ENCODE peak calls at places on chromosome 13, in ten cellular contexts. One of them, this sample, is unnamed.

GRCh38 chr13:58085819-58086218 is 454.3 kb downstream of the PCDH17 start:
- DNase-seq in esophagus muscularis mucosa: no peak
- DNase-seq in neural progenitor cell: no peak
- DNase-seq in heart left ventricle: no peak
- DNase-seq in IMR-90: no peak
- DNase-seq in PC-3: no peak
- DNase-seq in lower lobe of right lung: no peak
- DNase-seq in body of pancreas: no peak
- DNase-seq in endodermal cell: no peak
- DNase-seq in uterus: no peak
- DNase-seq in this sample: no peak

GRCh38 chr13:85405316-85405897 is 393.8 kb downstream of the SLITRK6 start:
- DNase-seq in esophagus muscularis mucosa: no peak
- DNase-seq in neural progenitor cell: no peak
- DNase-seq in heart left ventricle: no peak
- DNase-seq in IMR-90: no peak
- DNase-seq in PC-3: no peak
- DNase-seq in lower lobe of right lung: no peak
- DNase-seq in body of pancreas: no peak
- DNase-seq in endodermal cell: no peak
- DNase-seq in uterus: no peak
- DNase-seq in this sample: no peak

GRCh38 chr13:81116461-81117282 is 775.7 kb upstream of the SPRY2 start:
- DNase-seq in esophagus muscularis mucosa: no peak
- DNase-seq in neural progenitor cell: no peak
- DNase-seq in heart left ventricle: no peak
- DNase-seq in IMR-90: no peak
- DNase-seq in PC-3: no peak
- DNase-seq in lower lobe of right lung: no peak
- DNase-seq in body of pancreas: no peak
- DNase-seq in endodermal cell: no peak
- DNase-seq in uterus: no peak
- DNase-seq in this sample: no peak

GRCh38 chr13:19836472-19836871 is 27.0 kb downstream of the ZMYM5 start:
- DNase-seq in esophagus muscularis mucosa: no peak
- DNase-seq in neural progenitor cell: no peak
- DNase-seq in heart left ventricle: no peak
- DNase-seq in IMR-90: peak; percentile 53
- DNase-seq in PC-3: peak; percentile 5
- DNase-seq in lower lobe of right lung: no peak
- DNase-seq in body of pancreas: no peak
- DNase-seq in endodermal cell: no peak
- DNase-seq in uterus: no peak
- DNase-seq in this sample: no peak

GRCh38 chr13:24203726-24204295 is 43.3 kb downstream of the SPATA13 start:
- DNase-seq in esophagus muscularis mucosa: no peak
- DNase-seq in neural progenitor cell: no peak
- DNase-seq in heart left ventricle: no peak
- DNase-seq in IMR-90: peak; percentile 50
- DNase-seq in PC-3: peak; percentile 7
- DNase-seq in lower lobe of right lung: no peak
- DNase-seq in body of pancreas: no peak
- DNase-seq in endodermal cell: no peak
- DNase-seq in uterus: no peak
- DNase-seq in this sample: no peak

GRCh38 chr13:20389696-20390525 is 135.7 kb downstream of the CRYL1 start:
- DNase-seq in esophagus muscularis mucosa: no peak
- DNase-seq in neural progenitor cell: no peak
- DNase-seq in heart left ventricle: no peak
- DNase-seq in IMR-90: no peak
- DNase-seq in PC-3: no peak
- DNase-seq in lower lobe of right lung: no peak
- DNase-seq in body of pancreas: no peak
- DNase-seq in endodermal cell: peak; percentile 36
- DNase-seq in uterus: no peak
- DNase-seq in this sample: no peak

GRCh38 chr13:73901324-73902068 is 232.7 kb downstream of the KLF12 start:
- DNase-seq in esophagus muscularis mucosa: no peak
- DNase-seq in neural progenitor cell: no peak
- DNase-seq in heart left ventricle: no peak
- DNase-seq in IMR-90: no peak
- DNase-seq in PC-3: no peak
- DNase-seq in lower lobe of right lung: no peak
- DNase-seq in body of pancreas: no peak
- DNase-seq in endodermal cell: no peak
- DNase-seq in uterus: no peak
- DNase-seq in this sample: no peak

GRCh38 chr13:99929866-99930265 is 41.7 kb downstream of the ZIC5 start:
- DNase-seq in esophagus muscularis mucosa: no peak
- DNase-seq in neural progenitor cell: no peak
- DNase-seq in heart left ventricle: no peak
- DNase-seq in IMR-90: no peak
- DNase-seq in PC-3: no peak
- DNase-seq in lower lobe of right lung: no peak
- DNase-seq in body of pancreas: no peak
- DNase-seq in endodermal cell: no peak
- DNase-seq in uterus: no peak
- DNase-seq in this sample: no peak

GRCh38 chr13:98405107-98405571 is 171.8 kb downstream of the STK24 start:
- DNase-seq in esophagus muscularis mucosa: no peak
- DNase-seq in neural progenitor cell: peak; percentile 83
- DNase-seq in heart left ventricle: no peak
- DNase-seq in IMR-90: no peak
- DNase-seq in PC-3: no peak
- DNase-seq in lower lobe of right lung: no peak
- DNase-seq in body of pancreas: peak; percentile 41
- DNase-seq in endodermal cell: peak; percentile 70
- DNase-seq in uterus: no peak
- DNase-seq in this sample: no peak

GRCh38 chr13:90562388-90562787 is 785.1 kb upstream of the MIR17HG start:
- DNase-seq in esophagus muscularis mucosa: no peak
- DNase-seq in neural progenitor cell: no peak
- DNase-seq in heart left ventricle: no peak
- DNase-seq in IMR-90: no peak
- DNase-seq in PC-3: no peak
- DNase-seq in lower lobe of right lung: no peak
- DNase-seq in body of pancreas: no peak
- DNase-seq in endodermal cell: no peak
- DNase-seq in uterus: no peak
- DNase-seq in this sample: no peak

GRCh38 chr13:102773441-102774209 is at the start of gene TEX30:
- DNase-seq in esophagus muscularis mucosa: peak; percentile 92
- DNase-seq in neural progenitor cell: peak; percentile 91
- DNase-seq in heart left ventricle: peak; percentile 94
- DNase-seq in IMR-90: peak; percentile 76
- DNase-seq in PC-3: peak; percentile 84
- DNase-seq in lower lobe of right lung: peak; percentile 90
- DNase-seq in body of pancreas: peak; percentile 82
- DNase-seq in endodermal cell: peak; percentile 93
- DNase-seq in uterus: peak; percentile 84
- DNase-seq in this sample: peak; percentile 90

GRCh38 chr13:73849292-73849691 is 284.9 kb downstream of the KLF12 start:
- DNase-seq in esophagus muscularis mucosa: no peak
- DNase-seq in neural progenitor cell: peak; percentile 64
- DNase-seq in heart left ventricle: no peak
- DNase-seq in IMR-90: peak; percentile 52
- DNase-seq in PC-3: peak; percentile 33
- DNase-seq in lower lobe of right lung: no peak
- DNase-seq in body of pancreas: no peak
- DNase-seq in endodermal cell: peak; percentile 80
- DNase-seq in uterus: no peak
- DNase-seq in this sample: peak; percentile 50

GRCh38 chr13:85316501-85316900 is 482.7 kb downstream of the SLITRK6 start:
- DNase-seq in esophagus muscularis mucosa: no peak
- DNase-seq in neural progenitor cell: no peak
- DNase-seq in heart left ventricle: no peak
- DNase-seq in IMR-90: no peak
- DNase-seq in PC-3: no peak
- DNase-seq in lower lobe of right lung: no peak
- DNase-seq in body of pancreas: no peak
- DNase-seq in endodermal cell: no peak
- DNase-seq in uterus: no peak
- DNase-seq in this sample: no peak

GRCh38 chr13:91368676-91369425 is 21.4 kb downstream of the MIR17HG start:
- DNase-seq in esophagus muscularis mucosa: no peak
- DNase-seq in neural progenitor cell: no peak
- DNase-seq in heart left ventricle: no peak
- DNase-seq in IMR-90: peak; percentile 19
- DNase-seq in PC-3: no peak
- DNase-seq in lower lobe of right lung: no peak
- DNase-seq in body of pancreas: no peak
- DNase-seq in endodermal cell: no peak
- DNase-seq in uterus: no peak
- DNase-seq in this sample: no peak

GRCh38 chr13:39259371-39259770 is 221.1 kb downstream of the NHLRC3 start:
- DNase-seq in esophagus muscularis mucosa: no peak
- DNase-seq in neural progenitor cell: no peak
- DNase-seq in heart left ventricle: no peak
- DNase-seq in IMR-90: no peak
- DNase-seq in PC-3: no peak
- DNase-seq in lower lobe of right lung: no peak
- DNase-seq in body of pancreas: no peak
- DNase-seq in endodermal cell: no peak
- DNase-seq in uterus: no peak
- DNase-seq in this sample: no peak

GRCh38 chr13:49927755-49928154 is 8.4 kb downstream of the SPRYD7 start:
- DNase-seq in esophagus muscularis mucosa: no peak
- DNase-seq in neural progenitor cell: no peak
- DNase-seq in heart left ventricle: no peak
- DNase-seq in IMR-90: peak; percentile 76
- DNase-seq in PC-3: no peak
- DNase-seq in lower lobe of right lung: no peak
- DNase-seq in body of pancreas: no peak
- DNase-seq in endodermal cell: no peak
- DNase-seq in uterus: no peak
- DNase-seq in this sample: no peak

GRCh38 chr13:80475718-80476117 is 134.8 kb upstream of the SPRY2 start:
- DNase-seq in esophagus muscularis mucosa: no peak
- DNase-seq in neural progenitor cell: peak; percentile 23
- DNase-seq in heart left ventricle: no peak
- DNase-seq in IMR-90: no peak
- DNase-seq in PC-3: no peak
- DNase-seq in lower lobe of right lung: no peak
- DNase-seq in body of pancreas: no peak
- DNase-seq in endodermal cell: no peak
- DNase-seq in uterus: no peak
- DNase-seq in this sample: no peak

DNA sequence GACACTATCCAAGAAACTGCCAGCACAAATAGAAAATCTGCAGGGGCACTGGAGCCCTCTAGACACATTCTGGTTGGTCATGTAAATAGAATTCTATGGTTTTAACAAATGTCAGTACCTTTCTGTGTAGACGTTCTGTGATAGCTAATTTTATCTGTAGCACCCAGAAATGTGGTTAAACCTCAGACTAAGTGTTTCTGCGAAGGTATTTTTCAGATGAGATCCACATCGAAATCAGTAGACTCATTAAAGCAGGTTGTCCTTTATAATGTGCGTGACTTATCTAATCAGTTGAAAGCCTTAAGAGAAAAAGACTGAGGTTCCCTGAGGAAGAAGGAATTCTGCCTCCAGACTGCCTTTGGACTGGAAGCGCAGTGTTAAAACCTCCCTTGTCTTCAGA is 922.9 kb downstream of the EFNB2 start:
- DNase-seq in esophagus muscularis mucosa: no peak
- DNase-seq in neural progenitor cell: no peak
- DNase-seq in heart left ventricle: no peak
- DNase-seq in IMR-90: no peak
- DNase-seq in PC-3: no peak
- DNase-seq in lower lobe of right lung: no peak
- DNase-seq in body of pancreas: no peak
- DNase-seq in endodermal cell: no peak
- DNase-seq in uterus: no peak
- DNase-seq in this sample: no peak
- TF ChIP-seq CTCF in esophagus muscularis mucosa: no peak
- TF ChIP-seq CTCF in neural progenitor cell: no peak
- TF ChIP-seq CTCF in heart left ventricle: no peak
- TF ChIP-seq CTCF in IMR-90: no peak
- TF ChIP-seq CTCF in PC-3: no peak
- TF ChIP-seq CTCF in lower lobe of right lung: no peak
- TF ChIP-seq CTCF in body of pancreas: no peak
- TF ChIP-seq CTCF in endodermal cell: no peak
- TF ChIP-seq CTCF in uterus: no peak
- TF ChIP-seq CTCF in this sample: no peak

GRCh38 chr13:79405831-79406596 is at the start of gene RBM26:
- DNase-seq in esophagus muscularis mucosa: peak; percentile 98
- DNase-seq in neural progenitor cell: peak; percentile 95
- DNase-seq in heart left ventricle: peak; percentile 96
- DNase-seq in IMR-90: peak; percentile 94
- DNase-seq in PC-3: peak; percentile 93
- DNase-seq in lower lobe of right lung: peak; percentile 95
- DNase-seq in body of pancreas: peak; percentile 94
- DNase-seq in endodermal cell: peak; percentile 97
- DNase-seq in uterus: peak; percentile 92
- DNase-seq in this sample: peak; percentile 97
- H3K4me1 ChIP-seq in esophagus muscularis mucosa: peaks cover 51% of the 10 kb centered on the region
- H3K4me1 ChIP-seq in neural progenitor cell: peaks cover 37% of the 10 kb centered on the region
- H3K4me1 ChIP-seq in heart left ventricle: peaks cover 44% of the 10 kb centered on the region
- H3K4me1 ChIP-seq in IMR-90: peaks cover 3% of the 10 kb centered on the region
- H3K4me1 ChIP-seq in PC-3: peaks cover 28% of the 10 kb centered on the region
- H3K4me1 ChIP-seq in lower lobe of right lung: peaks cover 54% of the 10 kb centered on the region
- H3K4me1 ChIP-seq in body of pancreas: peaks cover 57% of the 10 kb centered on the region
- H3K4me1 ChIP-seq in endodermal cell: peaks cover 3% of the 10 kb centered on the region
- H3K4me1 ChIP-seq in uterus: no peaks in the 10 kb centered on the region
- H3K4me1 ChIP-seq in this sample: peaks cover 42% of the 10 kb centered on the region

GRCh38 chr13:113057084-113057483 is 48.5 kb upstream of the F7 start:
- DNase-seq in esophagus muscularis mucosa: no peak
- DNase-seq in neural progenitor cell: no peak
- DNase-seq in heart left ventricle: peak; percentile 25
- DNase-seq in IMR-90: no peak
- DNase-seq in PC-3: no peak
- DNase-seq in lower lobe of right lung: peak; percentile 2
- DNase-seq in body of pancreas: no peak
- DNase-seq in endodermal cell: no peak
- DNase-seq in uterus: no peak
- DNase-seq in this sample: peak; percentile 8
- TF ChIP-seq CTCF in esophagus muscularis mucosa: no peak
- TF ChIP-seq CTCF in neural progenitor cell: no peak
- TF ChIP-seq CTCF in heart left ventricle: no peak
- TF ChIP-seq CTCF in IMR-90: no peak
- TF ChIP-seq CTCF in PC-3: no peak
- TF ChIP-seq CTCF in lower lobe of right lung: no peak
- TF ChIP-seq CTCF in body of pancreas: no peak
- TF ChIP-seq CTCF in endodermal cell: no peak
- TF ChIP-seq CTCF in uterus: no peak
- TF ChIP-seq CTCF in this sample: no peak

GRCh38 chr13:30406779-30407416 is 15.4 kb upstream of the UBE2L5 start:
- DNase-seq in esophagus muscularis mucosa: no peak
- DNase-seq in neural progenitor cell: no peak
- DNase-seq in heart left ventricle: no peak
- DNase-seq in IMR-90: no peak
- DNase-seq in PC-3: no peak
- DNase-seq in lower lobe of right lung: no peak
- DNase-seq in body of pancreas: no peak
- DNase-seq in endodermal cell: no peak
- DNase-seq in uterus: no peak
- DNase-seq in this sample: no peak
- H3K4me1 ChIP-seq in esophagus muscularis mucosa: peaks cover 29% of the 10 kb centered on the region
- H3K4me1 ChIP-seq in neural progenitor cell: no peaks in the 10 kb centered on the region
- H3K4me1 ChIP-seq in heart left ventricle: peaks cover 6% of the 10 kb centered on the region
- H3K4me1 ChIP-seq in IMR-90: peaks cover 2% of the 10 kb centered on the region
- H3K4me1 ChIP-seq in PC-3: peaks cover 12% of the 10 kb centered on the region
- H3K4me1 ChIP-seq in lower lobe of right lung: peaks cover 19% of the 10 kb centered on the region
- H3K4me1 ChIP-seq in body of pancreas: peaks cover 16% of the 10 kb centered on the region
- H3K4me1 ChIP-seq in endodermal cell: no peaks in the 10 kb centered on the region
- H3K4me1 ChIP-seq in uterus: peaks cover 5% of the 10 kb centered on the region
- H3K4me1 ChIP-seq in this sample: peaks cover 3% of the 10 kb centered on the region

GRCh38 chr13:31431722-31432137 is 232.0 kb downstream of the B3GLCT start:
- DNase-seq in esophagus muscularis mucosa: no peak
- DNase-seq in neural progenitor cell: peak; percentile 67
- DNase-seq in heart left ventricle: no peak
- DNase-seq in IMR-90: peak; percentile 28
- DNase-seq in PC-3: peak; percentile 58
- DNase-seq in lower lobe of right lung: peak; percentile 46
- DNase-seq in body of pancreas: peak; percentile 57
- DNase-seq in endodermal cell: peak; percentile 85
- DNase-seq in uterus: peak; percentile 67
- DNase-seq in this sample: peak; percentile 35
- TF ChIP-seq CTCF in esophagus muscularis mucosa: peak; percentile 46
- TF ChIP-seq CTCF in neural progenitor cell: peak; percentile 80
- TF ChIP-seq CTCF in heart left ventricle: peak; percentile 83
- TF ChIP-seq CTCF in IMR-90: peak; percentile 61
- TF ChIP-seq CTCF in PC-3: peak; percentile 60
- TF ChIP-seq CTCF in lower lobe of right lung: peak; percentile 87
- TF ChIP-seq CTCF in body of pancreas: peak; percentile 53
- TF ChIP-seq CTCF in endodermal cell: peak; percentile 93
- TF ChIP-seq CTCF in uterus: peak; percentile 88
- TF ChIP-seq CTCF in this sample: peak; percentile 83